ENCODE peak calls at places on chromosomes 16 and 17, in four cellular contexts. N is activated naive CD8-positive, alpha-beta T cell treated with anti-CD3 and anti-CD28 coated beads, Interleukin-2, amount 50 U/mL, for 16 hours; V is NCI-H748 treated with DMSO at 0.1 percent for 48 hours; U is ELR. S is an unnamed sample.

GRCh38 chr17:63431939-63432804 is 13.9 kb downstream of the CYB561 start:
- DNase-seq in N (no peak), V (no peak), U (peak), S (no peak)

GRCh38 chr16:64964126-64964540 is 157.7 kb downstream of the CDH11 start:
- DNase-seq in N (no peak), V (peak), U (peak), S (no peak)

GRCh38 chr17:55437165-55437605 is 15.6 kb upstream of the MMD start:
- DNase-seq in N (no peak), V (no peak), U (no peak), S (no peak)

GRCh38 chr16:30183961-30184429 is 593 bp downstream of the CORO1A start:
- DNase-seq in N (peak), V (no peak), U (no peak), S (no peak)

GRCh38 chr17:3888343-3889171 is 4.3 kb downstream of the CAMKK1 start:
- DNase-seq in N (no peak), V (no peak), U (peak), S (no peak)

GRCh38 chr17:81298325-81298990 is 3.4 kb upstream of the SLC38A10 start:
- DNase-seq in N (no peak), V (no peak), U (no peak), S (no peak)

GRCh38 chr17:49214665-49215360 is 4.3 kb downstream of the ABI3 start:
- DNase-seq in N (no peak), V (no peak), U (no peak), S (no peak)

GRCh38 chr16:11734025-11734652 is 8.5 kb downstream of the TXNDC11 start:
- DNase-seq in N (no peak), V (no peak), U (no peak), S (no peak)

GRCh38 chr17:35144840-35145239 is 2.7 kb upstream of the NLE1 start:
- DNase-seq in N (no peak), V (no peak), U (no peak), S (no peak)

S was measured in COR-L47.